ENCODE peak calls at places on chromosomes 16 and 17, in nine cellular contexts. M is vagina, S is left ventricle myocardium inferior, Q is uterus, H is thoracic aorta, Y is A549, F is OCI-LY7, A is tibial artery, T is esophagus squamous epithelium. B is an unnamed sample. For H3K4me1, the result is how much of the 10 kb centered on the place peaks cover.

GRCh38 chr17:64687959-64688358 is 25.9 kb upstream of the SMURF2 start:
- DNase-seq in Y (no peak), Q (no peak), T (no peak), M (no peak), S (no peak), H (no peak), F (no peak), A (no peak), B (no peak)

GRCh38 chr16:58243528-58244004 is 45.7 kb upstream of the CSNK2A2 start:
- DNase-seq in T (no peak), Y (no peak), S (no peak), Q (no peak), F (peak), A (no peak), H (no peak), M (no peak), B (no peak)

GRCh38 chr17:72386619-72387237 is 265.9 kb downstream of the SOX9 start:
- DNase-seq in Q (no peak), F (no peak), S (no peak), T (no peak), A (no peak), H (no peak), M (no peak), Y (peak), B (no peak)

GRCh38 chr16:67652578-67653130 is 7.4 kb downstream of the ACD start:
- DNase-seq in M (no peak), H (no peak), T (no peak), Q (no peak), A (no peak), Y (no peak), S (no peak), F (no peak), B (no peak)

GRCh38 chr16:35570946-35571345 is 2111.5 kb downstream of the TP53TG3F start:
- DNase-seq in A (no peak), M (no peak), S (no peak), T (no peak), F (no peak), Q (no peak), H (no peak), Y (no peak), B (no peak)

GRCh38 chr17:35841505-35841904 is 27.2 kb downstream of the HEATR9 start:
- DNase-seq in Y (no peak), S (no peak), T (no peak), A (no peak), F (no peak), M (no peak), H (no peak), Q (no peak), B (no peak)

GRCh38 chr17:50043290-50044148 is 12.4 kb upstream of the ITGA3 start:
- DNase-seq in F (no peak), Y (no peak), H (no peak), Q (peak), M (no peak), A (no peak), T (no peak), S (peak), B (no peak)

GRCh38 chr17:16940116-16940881 is 31.6 kb downstream of the TNFRSF13B start:
- DNase-seq in H (no peak), Q (no peak), T (no peak), M (no peak), S (no peak), F (no peak), Y (no peak), A (peak), B (no peak)

GRCh38 chr16:15055141-15056053 is 477 bp downstream of the NTAN1 start:
- DNase-seq in F (peak), M (no peak), H (no peak), S (no peak), Y (peak), T (no peak), Q (peak), A (peak), B (peak)

GRCh38 chr17:1643293-1643998 is 2.1 kb downstream of the SCARF1 start:
- DNase-seq in F (peak), Q (no peak), H (no peak), M (no peak), A (no peak), S (no peak), Y (peak), T (no peak), B (peak)

GRCh38 chr16:31569360-31569717 is 41.6 kb downstream of the AHSP start:
- DNase-seq in T (no peak), M (no peak), Y (no peak), S (no peak), Q (no peak), A (no peak), F (no peak), H (no peak), B (no peak)

DNA sequence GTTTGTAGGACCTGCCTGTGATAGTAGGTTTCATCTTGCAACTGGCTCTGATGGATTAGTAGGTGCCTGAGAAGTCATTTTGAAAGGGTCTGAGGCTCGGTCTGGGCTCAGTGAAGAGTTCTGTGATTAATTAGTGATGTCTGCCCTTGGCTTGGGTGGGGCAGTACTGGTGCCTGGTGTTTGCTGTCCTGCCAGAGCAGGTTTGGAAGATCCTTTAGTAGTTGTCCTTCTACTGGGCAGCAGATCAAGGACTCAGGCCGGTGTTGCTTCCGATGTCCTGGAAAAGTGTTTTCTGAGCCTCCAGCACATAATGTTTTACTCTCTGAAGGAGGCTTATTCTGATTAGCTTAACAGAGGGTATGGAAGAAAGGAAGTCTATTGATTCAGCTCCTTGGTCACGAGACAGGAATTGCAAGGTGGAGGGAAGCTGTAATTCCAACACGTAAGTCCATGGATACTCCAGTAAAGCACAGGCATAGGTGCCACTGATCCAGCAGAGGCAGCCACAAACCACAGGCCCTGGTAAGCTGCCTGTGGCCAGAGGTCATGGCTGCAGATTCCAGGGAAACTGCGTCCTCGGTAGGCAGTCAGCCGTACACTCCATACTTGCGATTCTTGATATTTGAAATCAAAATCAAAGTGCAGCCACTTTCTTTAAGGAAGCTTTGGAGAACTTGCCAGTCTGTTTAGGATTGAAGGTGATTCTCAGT is 18.7 kb downstream of the HLF start:
- DNase-seq in Y (no peak), F (no peak), S (no peak), M (no peak), T (no peak), A (no peak), Q (peak), H (no peak), B (no peak)
- H3K4me1 ChIP-seq in Y (half or more), F (under half), S (half or more), M (under half), T (half or more), A (under half), Q (under half), H (under half), B (under half)

GRCh38 chr17:76707985-76708807 is 2.6 kb downstream of the MXRA7 start:
- DNase-seq in T (no peak), F (no peak), S (peak), A (no peak), M (no peak), Y (no peak), Q (no peak), H (no peak), B (no peak)
- TF ChIP-seq CTCF in T (peak), F (peak), S (peak), A (no peak), M (no peak), Y (peak), Q (no peak), H (no peak), B (no peak)

DNA sequence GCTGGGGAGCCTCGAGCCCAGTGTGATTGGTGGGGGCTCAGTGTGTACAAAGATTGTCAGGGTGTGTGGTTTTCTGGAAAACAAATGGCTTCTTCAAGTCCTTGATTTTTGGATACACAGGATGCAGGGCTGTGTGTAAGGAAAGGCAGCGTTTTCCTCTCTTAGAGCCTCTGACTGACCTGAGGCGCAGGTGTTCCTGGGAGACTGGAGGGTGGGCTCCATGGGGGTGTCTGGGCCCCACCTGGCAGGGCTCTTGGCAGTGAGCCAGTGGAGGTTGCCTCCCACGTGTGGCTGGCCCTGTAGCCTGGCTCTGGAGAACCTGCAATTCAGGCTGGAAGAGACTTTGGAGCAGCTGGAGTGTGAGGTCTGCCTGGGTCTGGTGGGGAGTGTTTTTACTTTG is 5.0 kb downstream of the FOXK2 start:
- DNase-seq in M (no peak), Q (no peak), H (no peak), Y (no peak), F (no peak), T (no peak), A (no peak), S (no peak), B (no peak)
- H3K4me1 ChIP-seq in M (half or more), Q (under half), H (under half), Y (under half), F (half or more), T (half or more), A (under half), S (half or more), B (under half)

DNA sequence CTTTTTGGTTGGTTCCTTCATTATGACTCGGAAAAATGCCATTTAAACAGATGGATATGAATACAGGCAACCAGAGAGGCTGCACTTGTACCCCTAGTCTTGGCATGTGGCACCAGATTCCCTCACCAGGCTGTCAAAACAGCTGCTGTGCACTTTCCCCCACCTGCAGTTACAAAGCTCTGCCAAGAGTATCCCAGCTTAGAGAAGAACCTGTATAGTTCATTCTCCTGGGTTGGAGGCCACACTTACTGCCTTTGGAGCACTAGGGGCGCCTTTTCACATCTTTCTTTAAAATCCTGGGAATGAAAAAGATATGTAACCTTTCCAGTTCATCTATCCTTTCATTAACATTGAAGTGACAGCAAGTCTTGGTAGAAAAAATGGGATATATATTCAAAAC is 190.4 kb downstream of the KIF2B start:
- DNase-seq in S (no peak), H (no peak), M (no peak), A (no peak), Y (no peak), F (no peak), Q (no peak), T (no peak), B (no peak)
- TF ChIP-seq CTCF in S (no peak), H (no peak), M (no peak), A (no peak), Y (no peak), F (no peak), Q (no peak), T (no peak), B (no peak)

GRCh38 chr17:57408064-57408811 is 151.9 kb downstream of the MSI2 start:
- DNase-seq in Q (no peak), Y (no peak), M (no peak), T (no peak), A (no peak), F (peak), H (no peak), S (no peak), B (no peak)
- H3K4me1 ChIP-seq in Q (under half), Y (under half), M (under half), T (under half), A (under half), F (under half), H (under half), S (under half), B (under half)

DNA sequence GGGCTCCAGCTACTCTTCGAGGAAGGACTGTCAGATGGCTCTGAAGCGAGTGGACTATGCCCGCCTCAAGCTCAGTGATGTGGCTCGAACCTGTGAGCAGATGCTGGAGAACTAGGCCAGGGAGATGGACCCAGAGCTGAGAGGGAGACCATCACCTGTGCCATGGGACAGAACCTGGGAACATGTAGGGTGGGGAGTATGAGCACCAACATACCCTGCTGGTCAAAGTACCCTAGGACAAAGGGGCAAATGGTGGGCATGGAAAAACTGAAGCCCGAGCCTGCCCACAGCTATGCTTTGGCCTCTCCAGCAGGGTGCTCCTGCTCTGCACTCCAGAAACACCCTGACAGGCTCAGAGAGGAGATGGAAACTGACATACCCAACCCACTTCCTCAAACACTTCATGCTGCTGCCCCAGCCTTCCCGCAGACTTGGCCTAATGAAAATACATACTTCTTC is 1.9 kb downstream of the MED11 start:
- DNase-seq in S (no peak), T (no peak), H (no peak), Q (no peak), M (no peak), A (peak), Y (no peak), F (peak), B (no peak)
- TF ChIP-seq CTCF in S (peak), T (no peak), H (no peak), Q (no peak), M (no peak), A (no peak), Y (no peak), F (peak), B (no peak)

GRCh38 chr16:12646098-12646489 is 157.6 kb downstream of the CPPED1 start:
- DNase-seq in A (no peak), Y (no peak), M (no peak), Q (no peak), F (no peak), T (no peak), S (no peak), H (no peak), B (no peak)

GRCh38 chr16:12646490-12647274 is 157.0 kb downstream of the CPPED1 start:
- DNase-seq in H (no peak), Y (peak), T (no peak), A (peak), Q (no peak), F (no peak), M (no peak), S (no peak), B (no peak)

GRCh38 chr16:12639044-12639443 is 164.6 kb downstream of the CPPED1 start:
- DNase-seq in M (no peak), S (no peak), Q (no peak), F (no peak), A (no peak), T (no peak), Y (peak), H (no peak), B (no peak)

GRCh38 chr16:12643034-12643455 is 160.6 kb downstream of the CPPED1 start:
- DNase-seq in F (no peak), M (no peak), Y (no peak), S (no peak), H (no peak), A (no peak), Q (no peak), T (no peak), B (no peak)
- H3K4me1 ChIP-seq in F (under half), M (under half), Y (under half), S (under half), H (under half), A (under half), Q (under half), T (under half), B (under half)

GRCh38 chr17:29131814-29132682 is 48.1 kb downstream of the MYO18A start:
- DNase-seq in M (no peak), H (peak), T (no peak), F (no peak), A (peak), S (no peak), Q (peak), Y (no peak), B (no peak)
- TF ChIP-seq CTCF in M (no peak), H (no peak), T (no peak), F (no peak), A (no peak), S (no peak), Q (no peak), Y (no peak), B (no peak)